ENCODE peak calls at places on chromosomes 13 and 19, in five cellular contexts. One of them, this sample, is unnamed.

GRCh38 chr13:27034678-27035111 is 136.9 kb downstream of the USP12 start:
- DNase-seq in H1: no peak
- DNase-seq in GM12878: no peak
- DNase-seq in HCT116: no peak
- DNase-seq in K562: no peak
- DNase-seq in this sample: no peak

GRCh38 chr19:54266133-54266532 is 9.1 kb upstream of the LILRB5 start:
- DNase-seq in K562: peak
- DNase-seq in H1: peak
- DNase-seq in GM12878: peak
- DNase-seq in HCT116: peak
- DNase-seq in this sample: peak

GRCh38 chr19:15702590-15702930 is 25.3 kb upstream of the OR10H2 start:
- DNase-seq in K562: peak
- DNase-seq in GM12878: no peak
- DNase-seq in H1: no peak
- DNase-seq in HCT116: peak
- DNase-seq in this sample: no peak

GRCh38 chr19:33288666-33289065 is 13.7 kb downstream of the CEBPA start:
- DNase-seq in HCT116: no peak
- DNase-seq in GM12878: no peak
- DNase-seq in H1: no peak
- DNase-seq in K562: no peak
- DNase-seq in this sample: no peak

GRCh38 chr19:45440873-45441654 is 17.3 kb upstream of the ERCC1 start:
- DNase-seq in GM12878: no peak
- DNase-seq in H1: no peak
- DNase-seq in HCT116: no peak
- DNase-seq in K562: peak
- DNase-seq in this sample: peak

GRCh38 chr13:82878536-82878935 is 1003.7 kb downstream of the SLITRK1 start:
- DNase-seq in H1: no peak
- DNase-seq in GM12878: no peak
- DNase-seq in HCT116: no peak
- DNase-seq in K562: no peak
- DNase-seq in this sample: no peak

GRCh38 chr19:53980553-53981407 is 10.7 kb upstream of the CACNG6 start:
- DNase-seq in HCT116: peak
- DNase-seq in GM12878: no peak
- DNase-seq in H1: no peak
- DNase-seq in K562: peak
- DNase-seq in this sample: peak

GRCh38 chr19:4707956-4708650 is 15.5 kb downstream of the DPP9 start:
- DNase-seq in GM12878: no peak
- DNase-seq in HCT116: no peak
- DNase-seq in H1: no peak
- DNase-seq in K562: no peak
- DNase-seq in this sample: no peak

GRCh38 chr13:90640976-90641375 is 706.5 kb upstream of the MIR17HG start:
- DNase-seq in HCT116: no peak
- DNase-seq in K562: no peak
- DNase-seq in GM12878: no peak
- DNase-seq in H1: no peak
- DNase-seq in this sample: no peak

GRCh38 chr13:102774210-102774560 is 599 bp upstream of the TEX30 start:
- DNase-seq in HCT116: no peak
- DNase-seq in H1: no peak
- DNase-seq in K562: peak
- DNase-seq in GM12878: no peak
- DNase-seq in this sample: no peak

GRCh38 chr13:38752726-38753125 is 65.8 kb downstream of the FREM2 start:
- DNase-seq in HCT116: no peak
- DNase-seq in K562: no peak
- DNase-seq in H1: no peak
- DNase-seq in GM12878: no peak
- DNase-seq in this sample: peak

GRCh38 chr19:49362048-49362925 is at the start of gene TEAD2:
- DNase-seq in GM12878: no peak
- DNase-seq in H1: no peak
- DNase-seq in HCT116: no peak
- DNase-seq in K562: peak
- DNase-seq in this sample: peak

GRCh38 chr19:17931532-17932191 is 1.2 kb upstream of the CCDC124 start:
- DNase-seq in H1: peak
- DNase-seq in HCT116: no peak
- DNase-seq in K562: peak
- DNase-seq in GM12878: no peak
- DNase-seq in this sample: no peak

GRCh38 chr13:51822106-51822840 is 18.3 kb upstream of the DHRS12 start:
- DNase-seq in H1: no peak
- DNase-seq in HCT116: no peak
- DNase-seq in GM12878: no peak
- DNase-seq in K562: no peak
- DNase-seq in this sample: no peak

GRCh38 chr13:38620876-38621275 is 66.0 kb upstream of the FREM2 start:
- DNase-seq in H1: no peak
- DNase-seq in K562: no peak
- DNase-seq in HCT116: no peak
- DNase-seq in GM12878: no peak
- DNase-seq in this sample: no peak

GRCh38 chr13:102580552-102581169 is 16.1 kb upstream of the TPP2 start:
- DNase-seq in GM12878: no peak
- DNase-seq in HCT116: peak
- DNase-seq in K562: peak
- DNase-seq in H1: no peak
- DNase-seq in this sample: peak

GRCh38 chr13:25046985-25047660 is 48.8 kb upstream of the PABPC3 start:
- DNase-seq in K562: no peak
- DNase-seq in GM12878: no peak
- DNase-seq in H1: no peak
- DNase-seq in HCT116: no peak
- DNase-seq in this sample: peak
- TF ChIP-seq JUND in K562: no peak
- TF ChIP-seq JUND in GM12878: no peak
- TF ChIP-seq JUND in H1: no peak
- TF ChIP-seq JUND in HCT116: no peak
- TF ChIP-seq JUND in this sample: no peak

DNA sequence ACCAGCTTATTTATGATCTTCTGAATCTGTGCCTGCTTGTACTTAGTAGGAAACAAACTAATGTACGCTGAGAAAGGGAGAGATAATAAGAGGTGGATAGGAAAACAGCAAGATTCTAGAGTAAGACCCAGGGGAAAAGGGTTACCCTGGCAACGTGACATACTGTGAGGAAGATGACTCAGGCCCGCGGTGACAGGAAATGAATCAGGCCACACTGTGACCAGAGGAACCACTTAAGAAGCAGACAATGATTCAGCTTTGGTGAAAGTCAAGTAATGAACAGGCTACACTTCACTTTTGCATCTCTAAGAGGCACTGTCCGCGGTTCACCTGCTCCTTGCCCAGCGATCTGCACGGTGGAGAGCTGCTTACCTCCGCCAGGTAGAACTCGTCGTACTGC is 158.2 kb downstream of the NALCN start:
- DNase-seq in K562: no peak
- DNase-seq in H1: no peak
- DNase-seq in GM12878: peak
- DNase-seq in HCT116: peak
- DNase-seq in this sample: no peak
- TF ChIP-seq JUND in K562: no peak
- TF ChIP-seq JUND in H1: no peak
- TF ChIP-seq JUND in GM12878: peak
- TF ChIP-seq JUND in HCT116: peak
- TF ChIP-seq JUND in this sample: no peak

DNA sequence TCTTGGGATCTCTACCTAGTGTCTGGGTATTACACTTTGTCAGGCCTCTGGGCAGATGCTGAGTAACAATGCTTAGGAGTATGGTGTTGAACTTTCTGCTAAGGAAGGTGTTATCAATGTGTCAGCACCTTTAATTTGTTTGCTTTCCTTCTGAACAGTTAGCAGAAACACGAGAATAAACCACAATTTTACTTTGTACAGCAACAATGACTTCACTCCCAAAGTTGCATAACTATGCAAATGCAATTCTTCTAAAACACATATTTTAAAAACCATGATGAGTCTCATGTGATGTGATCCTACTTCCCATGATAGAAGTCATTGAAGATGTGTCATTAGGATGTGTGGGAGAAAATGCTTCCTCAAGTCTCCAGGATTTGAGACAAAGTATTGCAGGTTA is 155.0 kb downstream of the POSTN start:
- DNase-seq in K562: no peak
- DNase-seq in H1: no peak
- DNase-seq in GM12878: no peak
- DNase-seq in HCT116: no peak
- DNase-seq in this sample: no peak
- TF ChIP-seq JUND in K562: no peak
- TF ChIP-seq JUND in H1: no peak
- TF ChIP-seq JUND in GM12878: no peak
- TF ChIP-seq JUND in HCT116: no peak
- TF ChIP-seq JUND in this sample: no peak

DNA sequence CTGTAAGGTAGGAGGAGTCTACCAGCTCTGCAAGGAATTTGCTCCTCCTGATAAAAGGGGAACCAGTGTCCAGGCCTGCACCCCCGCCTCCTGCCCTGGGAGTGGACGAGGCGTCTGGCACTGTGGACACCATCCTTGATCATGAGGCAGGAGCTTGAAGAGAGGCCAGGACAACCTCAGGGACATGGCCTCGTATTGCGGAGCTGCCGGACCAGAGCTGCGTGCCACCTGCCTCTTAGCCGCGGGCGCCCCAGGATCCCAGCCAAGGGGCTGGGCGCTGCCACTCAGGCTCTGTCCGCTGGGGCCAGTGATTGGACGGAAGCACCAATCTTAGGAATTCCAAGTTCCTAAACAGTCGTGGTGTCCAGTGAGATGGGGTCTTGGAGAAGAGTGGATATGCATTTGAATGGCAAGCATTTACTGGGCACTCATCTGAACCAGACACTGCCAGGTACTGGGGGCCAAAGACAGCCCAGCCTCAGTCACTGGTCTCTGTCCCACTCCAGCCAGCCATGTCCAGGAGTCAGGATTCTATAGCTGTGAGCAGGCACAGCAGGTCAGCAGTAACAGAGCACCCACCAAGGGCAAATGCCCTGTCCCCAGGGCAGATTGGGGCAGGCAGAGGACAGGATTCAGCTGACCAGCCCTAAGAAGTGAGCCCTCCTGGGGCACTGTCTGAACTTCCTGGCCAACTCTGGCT is 39.1 kb upstream of the ANKRD10 start:
- DNase-seq in HCT116: no peak
- DNase-seq in H1: no peak
- DNase-seq in K562: no peak
- DNase-seq in GM12878: no peak
- DNase-seq in this sample: no peak
- TF ChIP-seq JUND in HCT116: no peak
- TF ChIP-seq JUND in H1: no peak
- TF ChIP-seq JUND in K562: no peak
- TF ChIP-seq JUND in GM12878: no peak
- TF ChIP-seq JUND in this sample: no peak

GRCh38 chr13:45238945-45239795 is 38.3 kb upstream of the KCTD4 start:
- DNase-seq in HCT116: no peak
- DNase-seq in H1: no peak
- DNase-seq in GM12878: no peak
- DNase-seq in K562: no peak
- DNase-seq in this sample: no peak
- TF ChIP-seq JUND in HCT116: no peak
- TF ChIP-seq JUND in H1: no peak
- TF ChIP-seq JUND in GM12878: no peak
- TF ChIP-seq JUND in K562: no peak
- TF ChIP-seq JUND in this sample: no peak

DNA sequence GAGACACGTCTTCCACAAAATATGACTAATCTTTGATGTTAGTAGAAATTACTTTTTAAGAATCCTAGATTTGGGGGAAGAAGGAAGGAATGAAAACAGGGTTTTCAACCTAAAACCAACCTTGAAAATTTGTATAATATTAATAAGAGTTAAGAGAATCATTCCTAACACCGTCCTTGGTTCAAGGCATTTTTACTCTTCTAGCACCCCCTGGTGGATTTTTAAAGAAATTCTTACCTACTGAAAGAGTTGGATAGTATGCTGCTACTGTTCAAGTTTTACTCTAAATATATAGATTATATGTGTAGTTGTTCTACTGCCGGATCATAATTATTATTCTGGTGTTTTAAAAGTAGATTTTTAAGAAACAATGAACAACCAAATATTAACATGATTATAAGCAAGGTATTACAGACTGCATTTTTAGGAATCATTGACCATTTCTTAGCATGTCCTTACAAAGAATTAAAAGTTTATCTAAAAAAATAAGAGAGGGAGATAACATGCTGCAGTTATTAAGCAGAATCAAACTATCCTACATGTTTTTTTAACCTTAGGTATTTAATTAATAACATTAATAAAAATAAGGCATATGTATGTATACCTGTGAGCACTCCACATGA is 7.4 kb upstream of the SLITRK6 start:
- DNase-seq in K562: peak
- DNase-seq in HCT116: peak
- DNase-seq in GM12878: no peak
- DNase-seq in H1: no peak
- DNase-seq in this sample: peak
- TF ChIP-seq JUND in K562: no peak
- TF ChIP-seq JUND in HCT116: no peak
- TF ChIP-seq JUND in GM12878: no peak
- TF ChIP-seq JUND in H1: no peak
- TF ChIP-seq JUND in this sample: no peak

GRCh38 chr13:109576331-109576813 is 210.0 kb downstream of the IRS2 start:
- DNase-seq in K562: no peak
- DNase-seq in GM12878: no peak
- DNase-seq in H1: no peak
- DNase-seq in HCT116: no peak
- DNase-seq in this sample: peak
- TF ChIP-seq JUND in K562: no peak
- TF ChIP-seq JUND in GM12878: no peak
- TF ChIP-seq JUND in H1: no peak
- TF ChIP-seq JUND in HCT116: no peak
- TF ChIP-seq JUND in this sample: peak

DNA sequence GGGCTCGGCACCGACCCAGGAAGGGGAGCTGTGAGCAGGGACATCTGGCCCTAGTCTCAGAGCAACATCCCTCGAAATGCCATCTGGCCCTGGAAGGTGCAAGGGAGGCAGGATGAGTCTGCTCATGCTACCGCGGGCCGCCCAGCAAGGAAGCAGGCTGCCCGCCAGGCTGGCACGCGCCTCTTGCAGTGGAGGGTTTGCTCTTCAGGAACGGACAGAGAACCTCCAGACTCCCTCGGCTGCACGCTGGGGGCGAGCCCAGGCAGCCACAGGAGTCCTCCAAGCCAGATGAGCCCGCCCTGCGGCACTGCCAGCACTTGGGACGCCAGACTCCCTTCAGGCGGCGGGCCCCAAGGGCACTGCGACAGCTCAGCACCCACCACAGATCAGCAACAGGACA is 10.1 kb upstream of the ATP8B3 start:
- DNase-seq in GM12878: no peak
- DNase-seq in HCT116: no peak
- DNase-seq in H1: no peak
- DNase-seq in K562: no peak
- DNase-seq in this sample: no peak
- TF ChIP-seq JUND in GM12878: no peak
- TF ChIP-seq JUND in HCT116: no peak
- TF ChIP-seq JUND in H1: no peak
- TF ChIP-seq JUND in K562: no peak
- TF ChIP-seq JUND in this sample: no peak